ENCODE peak calls at places on chromosomes 7 and 10, in four cellular contexts. J is HCT116, S is IMR-90, A is H1. K is an unnamed sample. For H3K4me1, the result is how much of the 10 kb centered on the place peaks cover.

GRCh38 chr10:37687581-37687980 is 169.8 kb downstream of the ZNF248 start:
- DNase-seq in J (no peak), S (no peak), A (no peak), K (no peak)

GRCh38 chr10:101385866-101386658 is 32.1 kb downstream of the BTRC start:
- DNase-seq in S (no peak), A (no peak), J (no peak), K (no peak)

GRCh38 chr10:109889867-109890266 is 33.4 kb downstream of the XPNPEP1 start:
- DNase-seq in A (no peak), S (peak), J (no peak), K (no peak)

GRCh38 chr10:91349381-91349780 is 60.8 kb upstream of the HECTD2 start:
- DNase-seq in A (no peak), J (no peak), S (peak), K (no peak)

GRCh38 chr7:17234398-17235021 is 63.9 kb upstream of the AHR start:
- DNase-seq in A (no peak), J (peak), S (peak), K (peak)

GRCh38 chr10:78856421-78856820 is 212.3 kb upstream of the ZMIZ1 start:
- DNase-seq in S (no peak), J (no peak), A (no peak), K (no peak)

GRCh38 chr7:66167773-66168367 is 37.3 kb upstream of the TPST1 start:
- DNase-seq in A (no peak), S (peak), J (no peak), K (no peak)

GRCh38 chr7:131105803-131106680 is 221.6 kb upstream of the MKLN1 start:
- DNase-seq in J (no peak), S (peak), A (peak), K (peak)

GRCh38 chr7:48522692-48523091 is 351.4 kb downstream of the ABCA13 start:
- DNase-seq in J (no peak), S (no peak), A (no peak), K (peak)

GRCh38 chr7:149713061-149713730 is 60.2 kb downstream of the ZNF467 start:
- DNase-seq in J (no peak), S (no peak), A (no peak), K (no peak)

GRCh38 chr7:98215561-98216495 is 4.6 kb downstream of the BHLHA15 start:
- DNase-seq in J (no peak), A (no peak), S (no peak), K (no peak)

GRCh38 chr7:26100940-26101339 is 51.1 kb upstream of the NFE2L3 start:
- DNase-seq in S (no peak), J (no peak), A (no peak), K (no peak)

GRCh38 chr7:1289681-1290261 is 57.1 kb downstream of the UNCX start:
- DNase-seq in A (peak), J (no peak), S (no peak), K (no peak)

GRCh38 chr10:68095176-68095575 is 14.1 kb upstream of the MYPN start:
- DNase-seq in S (peak), A (no peak), J (no peak), K (no peak)

GRCh38 chr7:128076216-128076821 is 45.1 kb upstream of the LRRC4 start:
- DNase-seq in S (no peak), A (no peak), J (no peak), K (no peak)

GRCh38 chr10:119199231-119199992 is 8.0 kb upstream of the GRK5 start:
- DNase-seq in J (peak), S (peak), A (peak), K (peak)

GRCh38 chr10:28533571-28534304 is 820 bp downstream of the WAC start:
- DNase-seq in J (no peak), S (peak), A (peak), K (peak)

GRCh38 chr7:99305473-99306260 is 20.0 kb upstream of the ARPC1A start:
- DNase-seq in S (no peak), A (no peak), J (no peak), K (no peak)

GRCh38 chr7:51226042-51226755 is 90.4 kb downstream of the COBL start:
- DNase-seq in J (no peak), A (peak), S (no peak), K (no peak)

GRCh38 chr7:33129806-33130153 is 416 bp downstream of the BBS9 start:
- DNase-seq in A (no peak), J (no peak), S (no peak), K (peak)

GRCh38 chr10:124524991-124525653 is 63.5 kb downstream of the LHPP start:
- DNase-seq in A (no peak), S (no peak), J (no peak), K (peak)

GRCh38 chr10:14926722-14927416 is 27.0 kb downstream of the DCLRE1C start:
- DNase-seq in S (no peak), A (no peak), J (no peak), K (no peak)

GRCh38 chr10:58016614-58017013 is 251.1 kb downstream of the IPMK start:
- DNase-seq in J (no peak), S (no peak), A (no peak), K (no peak)

GRCh38 chr10:3955493-3955892 is 170.5 kb upstream of the KLF6 start:
- DNase-seq in J (no peak), A (no peak), S (peak), K (no peak)

GRCh38 chr10:112687647-112688046 is 240.6 kb downstream of the VTI1A start:
- DNase-seq in A (no peak), S (peak), J (no peak), K (no peak)

GRCh38 chr7:135745702-135746312 is 2.8 kb downstream of the FAM180A start:
- DNase-seq in J (peak), A (no peak), S (peak), K (peak)

GRCh38 chr7:79386688-79387422 is 66.6 kb downstream of the MAGI2 start:
- DNase-seq in S (peak), A (no peak), J (no peak), K (no peak)

GRCh38 chr7:13963925-13964324 is 25.5 kb downstream of the ETV1 start:
- DNase-seq in J (no peak), S (no peak), A (no peak), K (no peak)

GRCh38 chr7:17722798-17723197 is 217.5 kb downstream of the SNX13 start:
- DNase-seq in S (no peak), J (no peak), A (no peak), K (no peak)

GRCh38 chr10:58457761-58458616 is 54.7 kb upstream of the BICC1 start:
- DNase-seq in S (peak), A (no peak), J (no peak), K (no peak)

GRCh38 chr10:42951486-42952251 is 125.2 kb upstream of the RET start:
- DNase-seq in J (no peak), S (no peak), A (peak), K (no peak)

GRCh38 chr10:24331457-24331856 is 122.5 kb downstream of the KIAA1217 start:
- DNase-seq in J (no peak), A (peak), S (peak), K (peak)

GRCh38 chr10:24339387-24339786 is 130.4 kb downstream of the KIAA1217 start:
- DNase-seq in A (no peak), S (no peak), J (no peak), K (no peak)

GRCh38 chr10:24334279-24334922 is 125.5 kb downstream of the KIAA1217 start:
- DNase-seq in A (no peak), J (no peak), S (no peak), K (no peak)

GRCh38 chr10:24333736-24334135 is 124.8 kb downstream of the KIAA1217 start:
- DNase-seq in S (peak), A (no peak), J (no peak), K (no peak)
- H3K4me1 ChIP-seq in S (under half), A (under half), J (under half), K (under half)

GRCh38 chr10:32326680-32327363 is 20.1 kb downstream of the EPC1 start:
- DNase-seq in A (no peak), S (no peak), J (no peak), K (no peak)
- H3K4me1 ChIP-seq in A (under half), S (under half), J (under half), K (under half)

GRCh38 chr10:59878915-59879314 is 27.4 kb downstream of the CCDC6 start:
- DNase-seq in J (no peak), A (no peak), S (no peak), K (no peak)
- H3K4me1 ChIP-seq in J (under half), A (under half), S (under half), K (under half)

DNA sequence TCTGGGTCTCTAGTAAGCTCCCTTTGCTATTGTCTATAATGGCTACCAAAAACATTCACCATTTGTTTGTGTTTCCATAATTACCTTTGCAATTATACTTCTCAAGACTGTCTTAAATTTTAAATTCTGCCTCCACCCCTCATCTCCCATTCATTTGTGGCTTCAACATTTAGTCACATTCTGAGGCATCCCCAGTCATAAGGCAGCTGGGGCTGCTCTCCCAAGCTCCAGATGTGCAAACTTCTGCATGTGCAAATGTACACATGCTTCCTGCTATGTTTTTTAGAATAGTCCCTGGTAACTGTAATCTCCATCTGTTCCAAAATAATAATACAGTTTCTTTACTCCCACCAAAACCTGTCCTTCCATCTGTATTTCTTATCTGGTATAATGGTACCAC is 97.3 kb downstream of the CDK6 start:
- DNase-seq in J (no peak), S (no peak), A (no peak), K (no peak)
- H3K4me1 ChIP-seq in J (under half), S (under half), A (under half), K (under half)

GRCh38 chr10:34121974-34122282 is 693.2 kb downstream of the PARD3 start:
- DNase-seq in A (peak), J (no peak), S (peak), K (no peak)
- H3K4me1 ChIP-seq in A (under half), J (under half), S (under half), K (under half)

DNA sequence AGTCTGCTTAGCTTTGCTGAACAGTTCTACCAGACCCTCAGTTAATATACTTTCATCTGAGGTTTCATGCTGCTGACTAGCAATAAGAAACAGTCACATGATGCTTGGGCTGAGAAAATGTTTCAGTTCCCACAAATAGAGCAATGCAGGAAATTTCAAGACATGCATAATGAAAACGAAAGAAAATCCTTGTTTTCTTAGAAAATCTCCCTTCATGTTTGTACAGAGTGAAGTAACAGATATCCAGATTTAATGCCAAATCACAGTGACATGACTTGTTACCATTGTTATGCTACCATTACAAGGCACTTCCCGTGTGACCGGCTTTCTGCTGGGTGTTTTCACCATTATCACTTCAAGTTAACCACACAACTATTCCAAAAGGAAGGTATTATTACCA is 121.7 kb downstream of the DOCK4 start:
- DNase-seq in A (no peak), J (no peak), S (peak), K (no peak)
- H3K4me1 ChIP-seq in A (under half), J (under half), S (under half), K (under half)

GRCh38 chr10:62049815-62050626 is 148.5 kb downstream of the ARID5B start:
- DNase-seq in S (no peak), J (no peak), A (no peak), K (no peak)

GRCh38 chr10:62048919-62049636 is 147.6 kb downstream of the ARID5B start:
- DNase-seq in J (no peak), A (peak), S (peak), K (peak)

GRCh38 chr10:62052276-62052675 is 150.8 kb downstream of the ARID5B start:
- DNase-seq in J (no peak), S (no peak), A (no peak), K (no peak)

GRCh38 chr10:62050627-62050924 is 149.1 kb downstream of the ARID5B start:
- DNase-seq in J (no peak), A (no peak), S (no peak), K (no peak)

DNA sequence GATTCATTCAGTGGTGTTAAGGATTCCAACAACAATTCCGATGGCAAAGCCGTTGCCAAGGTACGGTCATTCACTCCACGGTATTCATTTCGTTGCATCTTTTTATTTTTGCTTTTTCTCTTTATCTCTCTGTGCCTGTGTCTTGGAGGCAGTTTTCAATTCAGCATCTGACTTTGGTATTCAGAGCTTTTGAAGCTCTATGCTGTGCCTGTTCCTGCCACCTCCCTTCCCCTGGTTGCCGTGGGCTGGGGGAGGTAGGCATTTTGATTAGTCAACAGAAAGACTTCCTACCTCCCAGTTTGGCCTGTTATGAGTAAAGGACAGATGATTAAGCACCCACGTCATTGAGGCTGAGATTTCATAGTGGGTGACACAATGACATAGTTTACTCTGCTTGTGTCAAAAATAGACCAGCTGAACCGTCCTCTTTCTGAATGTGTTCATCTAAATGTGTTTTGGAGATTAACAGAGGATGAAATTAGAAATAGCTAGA is 149.5 kb downstream of the ARID5B start:
- DNase-seq in S (peak), A (no peak), J (peak), K (no peak)
- H3K4me1 ChIP-seq in S (under half), A (under half), J (under half), K (under half)

GRCh38 chr10:122381680-122382079 is 7.2 kb downstream of the PLEKHA1 start:
- DNase-seq in S (no peak), A (no peak), J (no peak), K (no peak)
- H3K4me1 ChIP-seq in S (under half), A (under half), J (under half), K (under half)

DNA sequence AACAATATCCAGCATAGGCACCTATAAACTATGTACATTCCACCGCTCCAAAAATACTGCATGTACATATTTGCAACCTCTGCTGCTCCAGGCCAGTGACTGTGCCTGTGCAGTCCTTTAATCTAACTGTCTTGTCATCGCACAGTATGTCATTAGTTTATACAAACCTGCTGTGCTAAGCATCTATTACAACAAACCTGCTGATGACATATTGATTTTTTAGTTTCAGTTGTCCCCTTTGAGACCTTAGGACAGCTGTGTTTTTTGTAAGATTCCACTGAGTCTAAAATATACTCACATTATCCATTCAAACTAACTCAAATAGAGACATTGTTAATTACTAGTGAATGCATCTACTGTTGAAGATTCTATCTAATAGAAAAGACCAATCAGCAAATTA is 33.1 kb downstream of the SEMA3C start:
- DNase-seq in A (no peak), S (no peak), J (no peak), K (no peak)
- H3K4me1 ChIP-seq in A (under half), S (under half), J (under half), K (under half)

GRCh38 chr7:42621543-42622219 is 290.2 kb downstream of the C7orf25 start:
- DNase-seq in J (no peak), S (no peak), A (no peak), K (no peak)

GRCh38 chr7:42628021-42628420 is 283.8 kb downstream of the C7orf25 start:
- DNase-seq in S (no peak), A (no peak), J (no peak), K (no peak)

GRCh38 chr7:42625391-42625790 is 286.5 kb downstream of the C7orf25 start:
- DNase-seq in J (no peak), A (no peak), S (no peak), K (no peak)

GRCh38 chr7:42618649-42619315 is 293.1 kb downstream of the C7orf25 start:
- DNase-seq in J (no peak), A (no peak), S (no peak), K (no peak)

DNA sequence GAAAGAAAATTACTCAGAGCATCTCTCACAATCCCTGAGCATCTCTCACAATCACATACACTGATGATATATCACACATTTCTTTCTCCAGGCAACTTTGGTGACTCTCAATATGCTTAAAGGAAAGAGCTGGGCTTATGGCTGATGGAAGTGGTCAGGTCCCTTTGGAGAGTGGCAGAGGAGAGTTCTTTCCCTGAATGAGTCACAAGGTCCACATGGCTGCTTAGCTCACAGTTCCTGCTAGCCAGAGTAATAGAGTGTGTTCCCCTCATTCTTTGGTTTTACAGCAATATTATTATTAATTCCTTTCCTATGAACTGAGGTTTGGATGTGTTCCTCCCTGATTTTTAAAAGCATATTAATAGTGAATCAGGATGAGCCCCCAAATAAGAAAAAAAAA is 287.4 kb downstream of the C7orf25 start:
- DNase-seq in S (no peak), J (no peak), A (no peak), K (no peak)
- H3K4me1 ChIP-seq in S (under half), J (under half), A (under half), K (under half)

K was measured in small intestine.